ENCODE peak calls at places on chromosomes 11 and 22, in seven cellular contexts. I, Q, J, W, P, G and D are unnamed samples.

GRCh38 chr22:48594757-48595510 is 1232.7 kb downstream of the BRD1 start:
- DNase-seq in I (no peak), Q (no peak), J (no peak), W (no peak), P (no peak), G (no peak), D (no peak)

GRCh38 chr11:122170815-122171475 is 54.9 kb upstream of the BLID start:
- DNase-seq in I (peak), Q (peak), J (peak), W (peak), P (no peak), G (no peak), D (no peak)

GRCh38 chr11:100663996-100664395 is 23.1 kb upstream of the ARHGAP42 start:
- DNase-seq in I (no peak), Q (no peak), J (no peak), W (no peak), P (no peak), G (no peak), D (no peak)

GRCh38 chr11:1830500-1831223 is 4.1 kb upstream of the SYT8 start:
- DNase-seq in I (no peak), Q (no peak), J (no peak), W (no peak), P (no peak), G (no peak), D (no peak)

GRCh38 chr11:108286369-108286768 is 63.5 kb downstream of the ATM start:
- DNase-seq in I (no peak), Q (no peak), J (no peak), W (no peak), P (no peak), G (no peak), D (no peak)

GRCh38 chr22:35900483-35901168 is 128.0 kb downstream of the RBFOX2 start:
- DNase-seq in I (peak), Q (peak), J (no peak), W (peak), P (no peak), G (no peak), D (no peak)

GRCh38 chr11:74418509-74418895 is 20.3 kb upstream of the PGM2L1 start:
- DNase-seq in I (peak), Q (peak), J (no peak), W (peak), P (no peak), G (no peak), D (no peak)

GRCh38 chr11:134399996-134400395 is 12.0 kb downstream of the B3GAT1 start:
- DNase-seq in I (no peak), Q (no peak), J (no peak), W (no peak), P (no peak), G (no peak), D (no peak)

GRCh38 chr11:121236115-121237001 is 56.2 kb upstream of the SC5D start:
- DNase-seq in I (peak), Q (peak), J (no peak), W (peak), P (no peak), G (no peak), D (no peak)

GRCh38 chr11:16912607-16913006 is 101.6 kb downstream of the PLEKHA7 start:
- DNase-seq in I (no peak), Q (no peak), J (no peak), W (no peak), P (no peak), G (no peak), D (peak)

GRCh38 chr22:31737932-31738331 is 12.0 kb downstream of the PRR14L start:
- DNase-seq in I (no peak), Q (no peak), J (no peak), W (no peak), P (no peak), G (no peak), D (no peak)

GRCh38 chr22:37309221-37310074 is 27.1 kb downstream of the CYTH4 start:
- DNase-seq in I (no peak), Q (peak), J (no peak), W (no peak), P (no peak), G (no peak), D (no peak)

GRCh38 chr11:70270877-70271634 is 566 bp downstream of the PPFIA1 start:
- DNase-seq in I (peak), Q (peak), J (no peak), W (peak), P (no peak), G (peak), D (no peak)

GRCh38 chr11:105582497-105582896 is 27.4 kb upstream of the GRIA4 start:
- DNase-seq in I (no peak), Q (peak), J (no peak), W (no peak), P (no peak), G (no peak), D (no peak)

GRCh38 chr22:36644333-36644757 is 59.2 kb downstream of the CACNG2 start:
- DNase-seq in I (peak), Q (peak), J (peak), W (peak), P (no peak), G (no peak), D (no peak)

GRCh38 chr11:100876826-100877545 is 189.9 kb downstream of the ARHGAP42 start:
- DNase-seq in I (peak), Q (peak), J (peak), W (peak), P (no peak), G (no peak), D (no peak)

GRCh38 chr11:66979336-66979980 is 4.4 kb downstream of the C11orf86 start:
- DNase-seq in I (no peak), Q (peak), J (no peak), W (peak), P (no peak), G (no peak), D (no peak)